ENCODE peak calls at places on chromosomes 5 and 9, in eight cellular contexts. N is GM06990, F is lung, K is heart left ventricle, R is A673, P is fibroblast of lung, X is ovary, G is PC-3. I is an unnamed sample.

GRCh38 chr9:93304574-93305496 is 120.9 kb downstream of the WNK2 start:
- DNase-seq in N (no peak), F (no peak), K (peak), R (peak), P (peak), X (peak), G (peak), I (peak)

GRCh38 chr9:93579711-93580516 is 3.5 kb downstream of the PHF2 start:
- DNase-seq in N (no peak), F (no peak), K (no peak), R (no peak), P (no peak), X (peak), G (no peak), I (no peak)

GRCh38 chr5:136028090-136028489 is 698 bp upstream of the TGFBI start:
- DNase-seq in N (no peak), F (no peak), K (no peak), R (no peak), P (no peak), X (no peak), G (no peak), I (no peak)

GRCh38 chr5:179307006-179307800 is 38.1 kb downstream of the ADAMTS2 start:
- DNase-seq in N (no peak), F (no peak), K (peak), R (no peak), P (no peak), X (no peak), G (no peak), I (no peak)

GRCh38 chr9:99016681-99017387 is 73.1 kb downstream of the COL15A1 start:
- DNase-seq in N (no peak), F (no peak), K (no peak), R (no peak), P (no peak), X (no peak), G (no peak), I (no peak)

GRCh38 chr9:95981741-95982390 is 106.4 kb downstream of the ERCC6L2 start:
- DNase-seq in N (no peak), F (no peak), K (no peak), R (peak), P (no peak), X (no peak), G (no peak), I (no peak)

GRCh38 chr5:135051399-135051798 is 17.4 kb upstream of the PITX1 start:
- DNase-seq in N (no peak), F (no peak), K (no peak), R (no peak), P (no peak), X (no peak), G (no peak), I (no peak)

GRCh38 chr5:175752826-175753535 is 95.1 kb downstream of the HRH2 start:
- DNase-seq in N (no peak), F (no peak), K (no peak), R (no peak), P (no peak), X (no peak), G (no peak), I (no peak)

GRCh38 chr5:149730620-149731331 is 666 bp downstream of the PPARGC1B start:
- DNase-seq in N (peak), F (no peak), K (peak), R (peak), P (no peak), X (peak), G (peak), I (no peak)

GRCh38 chr5:41575110-41575779 is 64.8 kb upstream of the PLCXD3 start:
- DNase-seq in N (no peak), F (no peak), K (no peak), R (no peak), P (no peak), X (no peak), G (no peak), I (no peak)

GRCh38 chr5:56054651-56055050 is 59.9 kb upstream of the IL6ST start:
- DNase-seq in N (no peak), F (no peak), K (no peak), R (no peak), P (peak), X (no peak), G (no peak), I (peak)

GRCh38 chr5:113527746-113528145 is 14.3 kb downstream of the YTHDC2 start:
- DNase-seq in N (no peak), F (no peak), K (no peak), R (no peak), P (no peak), X (no peak), G (no peak), I (no peak)

GRCh38 chr5:8869932-8870331 is 675.9 kb downstream of the SEMA5A start:
- DNase-seq in N (no peak), F (no peak), K (no peak), R (no peak), P (no peak), X (no peak), G (no peak), I (no peak)

GRCh38 chr5:51185985-51186384 is 197.3 kb upstream of the ISL1 start:
- DNase-seq in N (no peak), F (no peak), K (no peak), R (no peak), P (no peak), X (no peak), G (no peak), I (no peak)

GRCh38 chr9:82934949-82935348 is 128.0 kb downstream of the RASEF start:
- DNase-seq in N (no peak), F (no peak), K (no peak), R (no peak), P (peak), X (no peak), G (peak), I (peak)

GRCh38 chr9:131038256-131039128 is 29.5 kb downstream of the LAMC3 start:
- DNase-seq in N (no peak), F (no peak), K (no peak), R (no peak), P (no peak), X (no peak), G (no peak), I (no peak)

GRCh38 chr5:150196514-150196913 is 6.7 kb downstream of the SLC6A7 start:
- DNase-seq in N (no peak), F (no peak), K (no peak), R (no peak), P (no peak), X (no peak), G (no peak), I (no peak)

GRCh38 chr9:97647996-97648395 is 14.4 kb downstream of the NCBP1 start:
- DNase-seq in N (no peak), F (no peak), K (no peak), R (no peak), P (no peak), X (no peak), G (no peak), I (no peak)
- H3K4me3 ChIP-seq in N (no peak), F (no peak), K (no peak), R (no peak), P (no peak), X (no peak), G (no peak), I (no peak)

DNA sequence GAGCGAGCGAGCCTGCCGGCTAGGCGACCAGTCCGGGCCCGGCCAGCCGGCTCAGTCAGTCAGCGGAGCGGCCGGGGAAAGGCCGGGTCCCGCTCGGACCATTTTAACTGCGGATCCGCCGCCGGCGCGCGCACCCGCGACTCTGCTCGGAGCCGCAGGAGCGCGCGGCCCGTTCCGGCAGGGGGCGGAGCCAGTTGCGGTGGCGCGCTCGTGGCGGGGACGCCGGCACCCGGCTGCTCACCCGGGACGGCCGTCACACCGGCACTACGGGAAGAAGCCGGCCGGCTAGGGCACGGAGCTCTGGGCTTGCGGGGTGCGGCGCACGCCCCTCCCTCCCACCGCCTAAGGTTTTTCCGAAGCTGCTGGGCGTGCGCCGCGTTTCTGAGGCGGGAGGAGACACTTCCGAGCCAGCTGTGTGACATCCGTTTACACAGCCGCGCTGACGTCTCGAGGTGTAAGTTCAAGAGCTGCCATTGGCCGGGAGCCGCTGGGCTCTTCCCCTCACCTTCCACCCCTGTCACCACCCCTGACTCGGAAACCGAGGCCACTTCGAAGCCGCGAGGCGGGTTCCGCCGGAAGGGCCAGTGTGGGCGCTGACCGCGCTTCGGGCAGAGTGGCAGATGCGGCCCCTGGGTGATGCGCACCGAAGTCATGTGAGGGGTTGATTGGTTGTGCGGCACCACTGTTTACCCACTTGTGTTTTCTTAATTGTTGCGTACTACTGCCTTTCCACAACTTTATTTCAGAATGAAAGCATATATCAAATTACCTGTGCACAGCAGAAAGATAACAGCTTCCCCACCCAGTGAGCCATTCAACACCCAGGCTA is at the start of gene FBXL17:
- DNase-seq in N (peak), F (peak), K (peak), R (peak), P (peak), X (peak), G (peak), I (peak)
- TF ChIP-seq CTCF in N (no peak), F (no peak), K (no peak), R (no peak), P (no peak), X (no peak), G (no peak), I (no peak)

DNA sequence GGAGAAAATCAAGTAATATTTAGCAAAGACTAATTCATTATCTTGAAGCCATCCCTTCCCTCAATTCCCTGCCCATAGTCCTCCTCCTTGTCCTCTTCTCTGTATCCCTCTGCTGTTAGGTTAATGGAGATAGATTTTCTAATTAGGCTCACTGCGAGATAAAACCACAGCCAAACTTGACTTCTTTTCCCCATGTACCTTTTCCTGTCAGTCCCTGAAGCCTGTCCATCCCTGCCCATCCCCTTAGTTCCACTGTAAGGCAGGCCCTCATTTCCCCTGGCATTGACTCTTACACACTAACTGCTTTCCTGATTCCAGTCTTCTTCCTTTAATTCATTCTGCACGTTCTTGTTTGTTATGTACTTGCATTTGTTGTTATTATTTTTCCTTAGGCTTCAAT is 1.2 kb downstream of the TLR4 start:
- DNase-seq in N (no peak), F (no peak), K (no peak), R (no peak), P (no peak), X (no peak), G (no peak), I (no peak)
- H3K4me3 ChIP-seq in N (no peak), F (peak), K (peak), R (no peak), P (peak), X (no peak), G (no peak), I (peak)

GRCh38 chr9:136977223-136978072 is at the start of gene PTGDS:
- DNase-seq in N (no peak), F (peak), K (peak), R (no peak), P (peak), X (no peak), G (no peak), I (no peak)

GRCh38 chr9:136978073-136978864 is 965 bp downstream of the PTGDS start:
- DNase-seq in N (no peak), F (peak), K (peak), R (peak), P (peak), X (peak), G (peak), I (peak)

GRCh38 chr9:136973618-136974617 is 3.4 kb upstream of the PTGDS start:
- DNase-seq in N (no peak), F (no peak), K (no peak), R (no peak), P (no peak), X (no peak), G (no peak), I (no peak)

GRCh38 chr9:136974834-136975535 is 2.3 kb upstream of the PTGDS start:
- DNase-seq in N (no peak), F (no peak), K (peak), R (no peak), P (no peak), X (no peak), G (peak), I (no peak)

DNA sequence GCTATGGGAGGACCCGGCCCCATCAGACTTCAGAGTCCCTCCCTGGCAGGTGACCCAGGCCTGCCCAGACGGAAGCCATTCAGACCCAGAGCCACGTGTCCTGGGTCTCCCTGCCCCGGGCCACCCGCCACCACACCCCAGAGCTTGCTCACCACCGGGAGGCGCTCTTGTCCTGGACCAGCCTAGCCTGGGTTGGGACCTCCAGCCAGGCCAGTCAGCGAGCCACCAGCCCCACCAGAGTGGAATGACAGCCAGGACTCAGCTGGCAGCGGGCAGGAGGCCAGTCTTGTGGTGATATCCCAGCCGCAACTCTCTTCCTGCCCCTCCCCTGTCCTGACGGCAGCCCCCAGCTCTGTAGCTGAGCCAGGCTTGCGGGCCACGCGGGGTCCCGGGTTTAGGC is 1.7 kb upstream of the PTGDS start:
- DNase-seq in N (no peak), F (no peak), K (peak), R (no peak), P (no peak), X (no peak), G (no peak), I (no peak)
- TF ChIP-seq CTCF in N (peak), F (no peak), K (peak), R (peak), P (no peak), X (no peak), G (no peak), I (no peak)

GRCh38 chr9:106830527-106831140 is 32.3 kb upstream of the ZNF462 start:
- DNase-seq in N (no peak), F (no peak), K (no peak), R (no peak), P (no peak), X (no peak), G (no peak), I (no peak)
- H3K4me3 ChIP-seq in N (no peak), F (no peak), K (no peak), R (no peak), P (no peak), X (no peak), G (no peak), I (no peak)

I was measured in fibroblast of the aortic adventitia.